ENCODE peak calls at places on chromosomes 4 and X, in five cellular contexts. B, Y, G, D and L are unnamed samples.

GRCh38 chrX:27815209-27815608 is 7.4 kb downstream of the MAGEB10 start:
- DNase-seq in G (no peak), D (no peak), Y (peak; percentile 4), B (peak; percentile 66), L (no peak)

GRCh38 chrX:46456125-46456922 is 88.9 kb downstream of the ZNF674 start:
- DNase-seq in D (peak; percentile 26), B (no peak), G (no peak), Y (no peak), L (no peak)

GRCh38 chr4:122224348-122224747 is 72.2 kb downstream of the BLTP1 start:
- DNase-seq in Y (peak; percentile 0), G (no peak), B (peak; percentile 22), D (no peak), L (no peak)

GRCh38 chrX:151722241-151722846 is 6.5 kb downstream of the FATE1 start:
- DNase-seq in B (no peak), G (no peak), Y (peak; percentile 5), D (peak; percentile 21), L (no peak)

GRCh38 chr4:127643791-127644190 is 11.0 kb downstream of the INTU start:
- DNase-seq in D (no peak), G (no peak), B (no peak), Y (no peak), L (no peak)

GRCh38 chr4:120057416-120057815 is 9.2 kb downstream of the MAD2L1 start:
- DNase-seq in Y (no peak), G (no peak), D (no peak), B (no peak), L (no peak)

GRCh38 chr4:121784975-121785374 is 16.1 kb upstream of the EXOSC9 start:
- DNase-seq in G (no peak), B (peak; percentile 97), D (no peak), Y (no peak), L (no peak)

GRCh38 chr4:42278709-42279324 is 118.5 kb upstream of the SHISA3 start:
- DNase-seq in G (no peak), D (no peak), B (no peak), Y (no peak), L (no peak)

GRCh38 chr4:7998447-7998846 is 58.8 kb upstream of the AFAP1 start:
- DNase-seq in Y (no peak), G (no peak), D (no peak), B (no peak), L (no peak)

GRCh38 chrX:77447339-77448149 is at the start of gene FGF16:
- DNase-seq in Y (no peak), B (no peak), D (no peak), G (no peak), L (no peak)

GRCh38 chrX:20037182-20037581 is 46.3 kb upstream of the BCLAF3 start:
- DNase-seq in B (no peak), G (no peak), D (no peak), Y (no peak), L (no peak)

GRCh38 chr4:98536631-98537030 is 121.8 kb downstream of the TSPAN5 start:
- DNase-seq in B (no peak), Y (no peak), G (no peak), D (no peak), L (no peak)
- H3K4me3 ChIP-seq in B (no peak overlapping the region), Y (no peak overlapping the region), G (no peak overlapping the region), D (no peak overlapping the region), L (no peak overlapping the region)

GRCh38 chr4:95165926-95166524 is 382.7 kb downstream of the UNC5C start:
- DNase-seq in D (no peak), B (peak; percentile 65), G (no peak), Y (peak; percentile 28), L (no peak)
- H3K27ac ChIP-seq in D (no peak overlapping the region), B (no peak overlapping the region), G (no peak overlapping the region), Y (no peak overlapping the region), L (no peak overlapping the region)

GRCh38 chrX:101079223-101079622 is 544 bp downstream of the TMEM35A start:
- DNase-seq in D (no peak), Y (no peak), G (no peak), B (peak; percentile 32), L (no peak)
- H3K4me3 ChIP-seq in D (peak overlapping the region; percentile 51), Y (no peak overlapping the region), G (no peak overlapping the region), B (peak overlapping the region; percentile 72), L (peak overlapping the region; percentile 44)

DNA sequence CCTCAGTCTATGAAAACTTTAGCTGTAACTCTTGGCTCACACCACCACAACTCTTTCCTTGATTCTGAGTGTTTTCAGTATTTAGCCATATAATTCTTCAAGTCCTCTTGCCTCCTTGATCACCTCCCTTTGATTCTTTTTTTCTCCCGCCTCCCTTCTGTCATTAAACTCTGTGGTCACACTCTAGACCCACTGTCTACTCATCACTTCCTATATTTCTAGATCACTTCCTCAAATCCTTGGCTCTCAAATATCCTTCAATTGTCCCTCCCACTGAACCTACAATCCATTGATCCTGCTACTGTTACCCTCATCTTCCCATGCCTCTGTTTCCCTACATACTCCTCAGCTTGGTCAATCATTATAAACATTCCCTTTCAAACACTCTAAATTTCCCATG is 12.4 kb upstream of the CXXC4 start:
- DNase-seq in B (no peak), D (no peak), G (no peak), Y (no peak), L (no peak)
- H3K27ac ChIP-seq in B (no peak overlapping the region), D (no peak overlapping the region), G (no peak overlapping the region), Y (no peak overlapping the region), L (no peak overlapping the region)